ENCODE peak calls at places on chromosomes 1 and 21, in five cellular contexts. Y is K562, V is SK-N-SH, Q is H1, M is GM12878. F is an unnamed sample.

GRCh38 chr1:47883963-47884362 is 113.2 kb downstream of the TRABD2B start:
- DNase-seq in Y (no peak), V (no peak), Q (no peak), M (no peak), F (no peak)

GRCh38 chr1:52801011-52801410 is 41.5 kb upstream of the ZYG11A start:
- DNase-seq in Y (no peak), V (no peak), Q (no peak), M (no peak), F (no peak)

GRCh38 chr1:19390901-19391595 is 78.9 kb downstream of the SLC66A1 start:
- DNase-seq in Y (peak), V (peak), Q (no peak), M (peak), F (no peak)

GRCh38 chr1:230572121-230573083 is 69.9 kb upstream of the COG2 start:
- DNase-seq in Y (no peak), V (no peak), Q (no peak), M (no peak), F (peak)

GRCh38 chr1:164163291-164163845 is 395.6 kb upstream of the PBX1 start:
- DNase-seq in Y (no peak), V (no peak), Q (no peak), M (no peak), F (no peak)

GRCh38 chr1:19825298-19825697 is 10.2 kb upstream of the RNF186 start:
- DNase-seq in Y (no peak), V (no peak), Q (peak), M (no peak), F (peak)

GRCh38 chr1:195604287-195604686 is 1004.0 kb downstream of the KCNT2 start:
- DNase-seq in Y (no peak), V (no peak), Q (no peak), M (no peak), F (no peak)

GRCh38 chr21:19603011-19603593 is 1199.5 kb upstream of the TMPRSS15 start:
- DNase-seq in Y (no peak), V (no peak), Q (no peak), M (no peak), F (no peak)

GRCh38 chr1:147849097-147849873 is 53.3 kb upstream of the GJA8 start:
- DNase-seq in Y (no peak), V (no peak), Q (no peak), M (no peak), F (no peak)

GRCh38 chr1:174068000-174068399 is 45.8 kb upstream of the RC3H1 start:
- DNase-seq in Y (no peak), V (no peak), Q (no peak), M (no peak), F (no peak)

GRCh38 chr21:34075099-34075425 is 1.7 kb downstream of the MRPS6 start:
- DNase-seq in Y (no peak), V (no peak), Q (no peak), M (no peak), F (no peak)

GRCh38 chr1:36322786-36323635 is 434 bp downstream of the EVA1B start:
- DNase-seq in Y (peak), V (peak), Q (peak), M (no peak), F (no peak)

GRCh38 chr1:100960098-100960497 is 64.2 kb downstream of the SLC30A7 start:
- DNase-seq in Y (no peak), V (no peak), Q (no peak), M (no peak), F (no peak)

GRCh38 chr1:200880212-200880611 is 7.4 kb downstream of the GPR25 start:
- DNase-seq in Y (peak), V (no peak), Q (peak), M (peak), F (no peak)

GRCh38 chr1:109535971-109536491 is 3.6 kb upstream of the GPR61 start:
- DNase-seq in Y (no peak), V (no peak), Q (no peak), M (no peak), F (no peak)

GRCh38 chr1:21165076-21165475 is 11.6 kb downstream of the EIF4G3 start:
- DNase-seq in Y (no peak), V (no peak), Q (no peak), M (no peak), F (no peak)

GRCh38 chr21:24456358-24456757 is 1150.9 kb downstream of the MRPL39 start:
- DNase-seq in Y (no peak), V (no peak), Q (no peak), M (no peak), F (no peak)

GRCh38 chr1:22773981-22774471 is 63.4 kb downstream of the EPHB2 start:
- DNase-seq in Y (no peak), V (no peak), Q (no peak), M (no peak), F (no peak)

GRCh38 chr1:64080947-64081562 is 122.4 kb upstream of the UBE2U start:
- DNase-seq in Y (no peak), V (no peak), Q (no peak), M (no peak), F (no peak)

GRCh38 chr21:35048706-35049617 is at the start of gene RUNX1:
- DNase-seq in Y (peak), V (no peak), Q (no peak), M (peak), F (no peak)

GRCh38 chr1:85584923-85585322 is 4.4 kb downstream of the CCN1 start:
- DNase-seq in Y (no peak), V (no peak), Q (peak), M (no peak), F (no peak)

GRCh38 chr1:1162597-1163537 is 10.8 kb upstream of the TTLL10 start:
- DNase-seq in Y (no peak), V (no peak), Q (no peak), M (no peak), F (no peak)

GRCh38 chr1:222251813-222252212 is 296.1 kb downstream of the HHIPL2 start:
- DNase-seq in Y (no peak), V (no peak), Q (no peak), M (no peak), F (no peak)

GRCh38 chr1:226943156-226943555 is 3.1 kb downstream of the COQ8A start:
- DNase-seq in Y (no peak), V (no peak), Q (no peak), M (no peak), F (no peak)

GRCh38 chr1:35808376-35809155 is 750 bp downstream of the AGO4 start:
- DNase-seq in Y (peak), V (peak), Q (peak), M (no peak), F (peak)

GRCh38 chr1:203290261-203291089 is 14.8 kb upstream of the BTG2 start:
- DNase-seq in Y (peak), V (peak), Q (peak), M (no peak), F (peak)

GRCh38 chr1:89608627-89609338 is 24.1 kb upstream of the LRRC8C start:
- DNase-seq in Y (no peak), V (no peak), Q (no peak), M (no peak), F (no peak)

GRCh38 chr21:27795418-27795817 is 828.5 kb upstream of the ADAMTS5 start:
- DNase-seq in Y (no peak), V (no peak), Q (no peak), M (no peak), F (no peak)

GRCh38 chr1:45411510-45411899 is 71.3 kb upstream of the MUTYH start:
- DNase-seq in Y (no peak), V (no peak), Q (no peak), M (no peak), F (peak)

GRCh38 chr1:20702416-20702815 is 15.4 kb downstream of the KIF17 start:
- DNase-seq in Y (peak), V (no peak), Q (no peak), M (no peak), F (no peak)

GRCh38 chr1:18547460-18547859 is 66.7 kb downstream of the KLHDC7A start:
- DNase-seq in Y (no peak), V (no peak), Q (no peak), M (no peak), F (no peak)

GRCh38 chr21:8989883-8990325 is 1531.5 kb upstream of the TPTE start:
- DNase-seq in Y (no peak), V (no peak), Q (no peak), M (no peak), F (peak)

GRCh38 chr1:54904476-54905048 is 17.6 kb upstream of the DHCR24 start:
- DNase-seq in Y (no peak), V (no peak), Q (no peak), M (no peak), F (no peak)

GRCh38 chr1:224211262-224211962 is 28.4 kb downstream of the DEGS1 start:
- DNase-seq in Y (no peak), V (peak), Q (no peak), M (no peak), F (peak)

GRCh38 chr1:201756411-201756810 is 72.5 kb upstream of the IPO9 start:
- DNase-seq in Y (no peak), V (no peak), Q (no peak), M (no peak), F (no peak)

GRCh38 chr1:28163496-28164120 is 12.9 kb downstream of the PTAFR start:
- DNase-seq in Y (no peak), V (no peak), Q (no peak), M (no peak), F (no peak)

GRCh38 chr1:37734629-37735591 is 30.0 kb downstream of the EPHA10 start:
- DNase-seq in Y (peak), V (no peak), Q (peak), M (no peak), F (no peak)

GRCh38 chr21:39451332-39452206 is at the start of gene SH3BGR:
- DNase-seq in Y (peak), V (peak), Q (peak), M (no peak), F (no peak)
- TF ChIP-seq JUND in Y (no peak), V (no peak), Q (no peak), M (no peak), F (no peak)

DNA sequence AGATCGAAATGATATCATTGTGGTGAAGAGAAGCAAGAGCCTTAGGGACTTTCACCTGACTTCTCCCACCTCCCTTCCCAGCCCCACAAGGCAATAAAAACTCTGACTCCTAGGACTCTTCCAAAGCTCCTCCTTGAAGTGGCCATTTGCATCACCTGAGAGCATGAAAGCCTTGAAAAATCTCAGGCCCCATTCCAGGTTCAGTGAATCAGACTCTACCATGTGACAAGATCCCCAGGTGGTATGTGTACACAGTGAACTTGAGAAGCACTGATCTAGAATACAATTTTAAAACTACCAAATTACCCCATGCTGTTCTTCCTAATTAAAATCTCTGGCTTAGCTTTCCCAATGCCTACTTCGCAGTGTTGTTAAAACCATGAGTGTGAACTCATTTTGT is 195.1 kb upstream of the SAMSN1 start:
- DNase-seq in Y (no peak), V (no peak), Q (no peak), M (no peak), F (no peak)
- TF ChIP-seq EP300 in Y (no peak), V (no peak), Q (no peak), M (no peak), F (no peak)

DNA sequence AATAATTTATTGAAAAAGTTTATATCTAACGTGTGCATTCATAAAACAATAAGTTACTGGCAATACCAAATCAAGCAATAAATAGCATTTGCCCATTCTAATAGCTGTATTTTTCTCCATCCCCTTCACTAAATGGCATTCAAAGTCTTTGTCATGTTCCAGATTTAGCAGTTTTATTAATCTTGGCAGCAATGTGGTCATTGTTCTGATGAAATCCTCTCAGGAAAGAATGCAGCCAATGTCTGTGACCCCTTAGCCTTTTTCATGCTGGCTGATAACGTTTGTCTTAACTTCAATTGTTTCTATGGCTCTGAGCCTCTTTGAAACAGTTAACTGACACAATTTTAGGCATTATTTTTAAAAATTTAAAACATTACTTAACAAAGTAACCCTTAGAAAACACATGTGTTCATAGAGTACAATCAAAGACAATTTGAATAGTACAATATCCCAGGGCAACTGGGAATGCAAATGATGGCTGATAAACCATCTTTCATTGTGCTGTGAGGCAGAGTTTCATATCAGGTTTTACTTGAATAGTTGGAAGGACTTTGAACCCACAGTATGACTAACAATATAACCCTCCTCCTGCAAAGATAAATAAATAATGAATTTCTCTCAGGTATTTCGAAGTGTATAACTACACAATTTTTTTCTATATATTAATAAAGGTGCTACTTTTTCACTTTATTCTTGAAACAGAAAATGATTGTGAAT is 217.5 kb downstream of the LRRIQ3 start:
- DNase-seq in Y (no peak), V (no peak), Q (no peak), M (no peak), F (peak)
- TF ChIP-seq JUND in Y (no peak), V (no peak), Q (no peak), M (no peak), F (no peak)

DNA sequence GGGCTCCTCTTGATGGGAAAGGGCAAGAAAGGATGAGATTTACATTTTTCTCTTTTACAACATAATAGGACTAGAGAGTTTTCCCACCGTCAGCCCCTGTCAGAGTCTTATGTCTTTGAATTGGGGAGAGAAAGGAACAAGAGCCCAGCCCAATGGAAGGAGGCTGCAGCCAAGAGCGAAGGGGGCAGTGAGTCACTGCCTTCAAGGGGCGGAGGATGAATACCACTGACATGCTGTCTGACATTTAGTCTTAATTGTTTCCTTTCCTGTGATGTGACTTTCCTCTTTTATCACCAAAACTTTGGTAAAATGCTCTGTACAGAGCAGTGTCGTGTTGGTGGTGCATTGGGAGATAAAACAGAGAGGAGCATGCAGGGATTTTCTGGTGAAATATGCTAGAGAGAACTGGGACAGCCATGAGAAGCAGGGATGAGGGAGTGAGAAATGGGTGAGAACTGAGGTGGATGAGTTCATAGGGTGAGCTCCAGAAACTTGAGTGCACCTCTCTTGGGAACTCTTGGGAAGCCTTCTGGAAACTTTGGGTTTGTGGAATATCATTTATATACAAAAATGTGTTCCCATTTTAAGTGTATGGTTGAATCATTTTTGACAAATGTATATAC is 179.9 kb upstream of the FGGY start:
- DNase-seq in Y (no peak), V (no peak), Q (no peak), M (no peak), F (no peak)
- TF ChIP-seq EP300 in Y (no peak), V (no peak), Q (no peak), M (no peak), F (no peak)

GRCh38 chr1:46797696-46798470 is 963 bp upstream of the CYP4B1 start:
- DNase-seq in Y (peak), V (no peak), Q (no peak), M (no peak), F (no peak)

GRCh38 chr1:46800742-46801141 is 1.9 kb downstream of the CYP4B1 start:
- DNase-seq in Y (no peak), V (no peak), Q (no peak), M (no peak), F (no peak)

GRCh38 chr1:46802081-46802480 is 3.2 kb downstream of the CYP4B1 start:
- DNase-seq in Y (no peak), V (no peak), Q (no peak), M (no peak), F (no peak)

GRCh38 chr1:46801323-46802055 is 2.6 kb downstream of the CYP4B1 start:
- DNase-seq in Y (no peak), V (no peak), Q (no peak), M (no peak), F (no peak)

DNA sequence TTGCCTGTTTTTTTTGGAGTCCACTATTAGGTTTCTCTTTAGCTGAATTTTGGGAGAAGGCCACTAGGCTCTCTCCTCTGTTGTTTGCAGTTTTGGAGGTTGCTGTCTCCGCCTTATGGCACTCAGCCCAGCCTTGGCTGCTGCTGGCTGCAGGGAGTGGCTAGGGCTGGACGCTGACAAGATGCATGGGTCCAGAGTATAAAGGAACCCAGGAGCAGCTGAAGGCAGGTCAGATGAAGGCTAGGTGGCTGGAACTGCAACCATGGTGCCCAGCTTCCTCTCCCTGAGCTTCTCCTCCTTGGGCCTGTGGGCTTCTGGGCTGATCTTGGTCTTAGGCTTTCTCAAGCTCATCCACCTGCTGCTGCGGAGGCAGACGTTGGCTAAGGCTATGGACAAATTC is at the start of gene CYP4B1:
- DNase-seq in Y (no peak), V (no peak), Q (no peak), M (no peak), F (no peak)
- TF ChIP-seq JUND in Y (no peak), V (no peak), Q (no peak), M (no peak), F (no peak)

F was measured in HepG2.